ENCODE peak calls at places on chromosomes 2 and 18, in eight cellular contexts. One of them, this sample, is unnamed.
A peak's percentile ranks its signal among the peaks of the same experiment; 100 is the strongest.

GRCh38 chr2:184444217-184444616 is 154.1 kb upstream of the ZNF804A start:
- DNase-seq in hepatocyte: no peak
- DNase-seq in fibroblast of the aortic adventitia: no peak
- DNase-seq in right lobe of liver: no peak
- DNase-seq in aorta: no peak
- DNase-seq in CD8-positive, alpha-beta memory T cell: no peak
- DNase-seq in astrocyte of the spinal cord: no peak
- DNase-seq in tibial nerve: no peak
- DNase-seq in this sample: no peak

GRCh38 chr2:177758591-177759371 is 313.8 kb downstream of the PDE11A start:
- DNase-seq in CD8-positive, alpha-beta memory T cell: no peak
- DNase-seq in aorta: no peak
- DNase-seq in astrocyte of the spinal cord: peak; percentile 63
- DNase-seq in hepatocyte: peak; percentile 71
- DNase-seq in right lobe of liver: no peak
- DNase-seq in fibroblast of the aortic adventitia: peak; percentile 66
- DNase-seq in tibial nerve: peak; percentile 28
- DNase-seq in this sample: no peak

GRCh38 chr2:123500346-123500745 is 524.7 kb upstream of the CNTNAP5 start:
- DNase-seq in astrocyte of the spinal cord: peak; percentile 8
- DNase-seq in aorta: no peak
- DNase-seq in tibial nerve: no peak
- DNase-seq in fibroblast of the aortic adventitia: no peak
- DNase-seq in hepatocyte: no peak
- DNase-seq in CD8-positive, alpha-beta memory T cell: no peak
- DNase-seq in right lobe of liver: no peak
- DNase-seq in this sample: no peak

GRCh38 chr18:48803518-48803917 is 147.2 kb downstream of the SMAD7 start:
- DNase-seq in astrocyte of the spinal cord: no peak
- DNase-seq in right lobe of liver: no peak
- DNase-seq in hepatocyte: no peak
- DNase-seq in fibroblast of the aortic adventitia: no peak
- DNase-seq in aorta: peak; percentile 51
- DNase-seq in tibial nerve: no peak
- DNase-seq in CD8-positive, alpha-beta memory T cell: no peak
- DNase-seq in this sample: no peak

GRCh38 chr18:35753306-35753910 is 171.9 kb downstream of the GALNT1 start:
- DNase-seq in hepatocyte: no peak
- DNase-seq in right lobe of liver: no peak
- DNase-seq in aorta: no peak
- DNase-seq in tibial nerve: no peak
- DNase-seq in fibroblast of the aortic adventitia: no peak
- DNase-seq in CD8-positive, alpha-beta memory T cell: no peak
- DNase-seq in astrocyte of the spinal cord: no peak
- DNase-seq in this sample: no peak

GRCh38 chr2:10954856-10955818 is 43.4 kb downstream of the KCNF1 start:
- DNase-seq in right lobe of liver: no peak
- DNase-seq in astrocyte of the spinal cord: no peak
- DNase-seq in hepatocyte: no peak
- DNase-seq in fibroblast of the aortic adventitia: no peak
- DNase-seq in aorta: peak; percentile 34
- DNase-seq in CD8-positive, alpha-beta memory T cell: no peak
- DNase-seq in tibial nerve: no peak
- DNase-seq in this sample: no peak

GRCh38 chr2:111171337-111171930 is 50.7 kb downstream of the BCL2L11 start:
- DNase-seq in tibial nerve: no peak
- DNase-seq in right lobe of liver: no peak
- DNase-seq in hepatocyte: peak; percentile 42
- DNase-seq in CD8-positive, alpha-beta memory T cell: no peak
- DNase-seq in astrocyte of the spinal cord: no peak
- DNase-seq in fibroblast of the aortic adventitia: no peak
- DNase-seq in aorta: no peak
- DNase-seq in this sample: no peak

GRCh38 chr2:240249423-240250149 is 109.1 kb upstream of the OTOS start:
- DNase-seq in hepatocyte: no peak
- DNase-seq in fibroblast of the aortic adventitia: no peak
- DNase-seq in CD8-positive, alpha-beta memory T cell: no peak
- DNase-seq in tibial nerve: no peak
- DNase-seq in astrocyte of the spinal cord: no peak
- DNase-seq in aorta: peak; percentile 67
- DNase-seq in right lobe of liver: no peak
- DNase-seq in this sample: no peak

GRCh38 chr2:238063414-238064189 is 2.8 kb downstream of the SCLY start:
- DNase-seq in fibroblast of the aortic adventitia: no peak
- DNase-seq in CD8-positive, alpha-beta memory T cell: no peak
- DNase-seq in right lobe of liver: peak; percentile 42
- DNase-seq in astrocyte of the spinal cord: no peak
- DNase-seq in hepatocyte: no peak
- DNase-seq in tibial nerve: no peak
- DNase-seq in aorta: no peak
- DNase-seq in this sample: no peak

GRCh38 chr2:207288628-207289027 is 122.9 kb upstream of the KLF7 start:
- DNase-seq in hepatocyte: no peak
- DNase-seq in aorta: no peak
- DNase-seq in fibroblast of the aortic adventitia: no peak
- DNase-seq in CD8-positive, alpha-beta memory T cell: no peak
- DNase-seq in astrocyte of the spinal cord: no peak
- DNase-seq in right lobe of liver: no peak
- DNase-seq in tibial nerve: no peak
- DNase-seq in this sample: no peak

GRCh38 chr2:54789878-54790277 is 66.4 kb downstream of the EML6 start:
- DNase-seq in CD8-positive, alpha-beta memory T cell: no peak
- DNase-seq in tibial nerve: no peak
- DNase-seq in aorta: no peak
- DNase-seq in hepatocyte: no peak
- DNase-seq in right lobe of liver: no peak
- DNase-seq in fibroblast of the aortic adventitia: no peak
- DNase-seq in astrocyte of the spinal cord: no peak
- DNase-seq in this sample: no peak

GRCh38 chr2:290090-290722 is 2.3 kb upstream of the ALKAL2 start:
- DNase-seq in aorta: peak; percentile 93
- DNase-seq in CD8-positive, alpha-beta memory T cell: peak; percentile 40
- DNase-seq in tibial nerve: peak; percentile 70
- DNase-seq in astrocyte of the spinal cord: peak; percentile 81
- DNase-seq in fibroblast of the aortic adventitia: peak; percentile 76
- DNase-seq in right lobe of liver: peak; percentile 87
- DNase-seq in hepatocyte: peak; percentile 83
- DNase-seq in this sample: peak; percentile 83
- H3K4me3 ChIP-seq in aorta: peak overlapping the region; percentile 11
- H3K4me3 ChIP-seq in CD8-positive, alpha-beta memory T cell: peak overlapping the region; percentile 56
- H3K4me3 ChIP-seq in tibial nerve: peak overlapping the region; percentile 33
- H3K4me3 ChIP-seq in astrocyte of the spinal cord: peak overlapping the region; percentile 48
- H3K4me3 ChIP-seq in fibroblast of the aortic adventitia: peak overlapping the region; percentile 56
- H3K4me3 ChIP-seq in right lobe of liver: peak overlapping the region; percentile 66
- H3K4me3 ChIP-seq in hepatocyte: peak overlapping the region; percentile 38
- H3K4me3 ChIP-seq in this sample: peak overlapping the region; percentile 55

DNA sequence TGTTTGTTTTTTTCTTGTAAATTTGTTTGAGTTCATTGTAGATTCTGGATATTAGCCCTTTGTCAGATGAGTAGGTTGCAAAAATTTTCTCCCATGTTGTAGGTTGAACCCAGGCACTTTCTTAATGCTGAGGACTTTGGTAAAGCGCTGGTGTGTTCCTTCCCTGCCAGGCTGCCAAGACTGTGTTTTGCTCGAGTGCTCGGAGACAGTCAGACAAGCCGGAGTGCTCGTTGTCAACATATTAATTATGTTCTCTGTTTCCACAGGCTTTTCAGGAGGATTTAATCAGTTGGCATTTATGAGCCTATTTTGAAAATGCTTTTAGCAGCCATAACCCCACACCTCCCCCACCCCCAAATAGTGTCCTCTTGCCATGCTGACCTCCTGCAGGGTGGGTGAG is 6.4 kb downstream of the MTCL1 start:
- DNase-seq in hepatocyte: no peak
- DNase-seq in astrocyte of the spinal cord: no peak
- DNase-seq in fibroblast of the aortic adventitia: no peak
- DNase-seq in CD8-positive, alpha-beta memory T cell: no peak
- DNase-seq in aorta: no peak
- DNase-seq in tibial nerve: no peak
- DNase-seq in right lobe of liver: no peak
- DNase-seq in this sample: no peak
- H3K4me3 ChIP-seq in hepatocyte: no peak overlapping the region
- H3K4me3 ChIP-seq in astrocyte of the spinal cord: no peak overlapping the region
- H3K4me3 ChIP-seq in fibroblast of the aortic adventitia: no peak overlapping the region
- H3K4me3 ChIP-seq in CD8-positive, alpha-beta memory T cell: no peak overlapping the region
- H3K4me3 ChIP-seq in aorta: no peak overlapping the region
- H3K4me3 ChIP-seq in tibial nerve: no peak overlapping the region
- H3K4me3 ChIP-seq in right lobe of liver: no peak overlapping the region
- H3K4me3 ChIP-seq in this sample: no peak overlapping the region

DNA sequence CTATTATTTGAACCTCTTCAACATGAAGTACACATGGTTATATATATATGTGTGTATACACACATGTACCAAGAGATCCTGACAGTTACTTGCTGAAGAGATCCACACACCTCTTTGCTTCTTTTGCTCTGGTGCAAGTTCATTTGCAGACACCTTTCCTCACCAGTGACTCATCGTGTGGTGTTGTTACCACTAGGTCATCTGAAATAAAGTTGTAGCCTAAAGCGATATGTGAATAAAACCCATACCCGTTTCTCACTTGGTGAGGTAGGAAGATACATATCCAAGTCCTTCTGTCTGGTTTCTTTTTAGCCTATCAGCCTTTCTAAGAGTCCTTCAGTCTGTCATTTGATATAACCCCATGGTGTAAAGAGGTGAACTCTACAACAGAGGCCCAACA is 379.5 kb upstream of the RAB12 start:
- DNase-seq in CD8-positive, alpha-beta memory T cell: no peak
- DNase-seq in astrocyte of the spinal cord: no peak
- DNase-seq in hepatocyte: no peak
- DNase-seq in right lobe of liver: no peak
- DNase-seq in aorta: no peak
- DNase-seq in tibial nerve: no peak
- DNase-seq in fibroblast of the aortic adventitia: no peak
- DNase-seq in this sample: no peak
- H3K4me3 ChIP-seq in CD8-positive, alpha-beta memory T cell: no peak overlapping the region
- H3K4me3 ChIP-seq in astrocyte of the spinal cord: no peak overlapping the region
- H3K4me3 ChIP-seq in hepatocyte: no peak overlapping the region
- H3K4me3 ChIP-seq in right lobe of liver: no peak overlapping the region
- H3K4me3 ChIP-seq in aorta: no peak overlapping the region
- H3K4me3 ChIP-seq in tibial nerve: no peak overlapping the region
- H3K4me3 ChIP-seq in fibroblast of the aortic adventitia: no peak overlapping the region
- H3K4me3 ChIP-seq in this sample: no peak overlapping the region

GRCh38 chr2:153408708-153409107 is 69.9 kb downstream of the RPRM start:
- DNase-seq in CD8-positive, alpha-beta memory T cell: no peak
- DNase-seq in right lobe of liver: no peak
- DNase-seq in fibroblast of the aortic adventitia: no peak
- DNase-seq in aorta: no peak
- DNase-seq in hepatocyte: no peak
- DNase-seq in astrocyte of the spinal cord: no peak
- DNase-seq in tibial nerve: no peak
- DNase-seq in this sample: no peak

GRCh38 chr2:153404792-153405191 is 73.8 kb downstream of the RPRM start:
- DNase-seq in CD8-positive, alpha-beta memory T cell: no peak
- DNase-seq in aorta: no peak
- DNase-seq in right lobe of liver: no peak
- DNase-seq in hepatocyte: no peak
- DNase-seq in tibial nerve: no peak
- DNase-seq in fibroblast of the aortic adventitia: no peak
- DNase-seq in astrocyte of the spinal cord: no peak
- DNase-seq in this sample: no peak

GRCh38 chr2:153405196-153405595 is 73.4 kb downstream of the RPRM start:
- DNase-seq in aorta: no peak
- DNase-seq in tibial nerve: no peak
- DNase-seq in fibroblast of the aortic adventitia: no peak
- DNase-seq in astrocyte of the spinal cord: no peak
- DNase-seq in CD8-positive, alpha-beta memory T cell: no peak
- DNase-seq in right lobe of liver: no peak
- DNase-seq in hepatocyte: no peak
- DNase-seq in this sample: no peak

DNA sequence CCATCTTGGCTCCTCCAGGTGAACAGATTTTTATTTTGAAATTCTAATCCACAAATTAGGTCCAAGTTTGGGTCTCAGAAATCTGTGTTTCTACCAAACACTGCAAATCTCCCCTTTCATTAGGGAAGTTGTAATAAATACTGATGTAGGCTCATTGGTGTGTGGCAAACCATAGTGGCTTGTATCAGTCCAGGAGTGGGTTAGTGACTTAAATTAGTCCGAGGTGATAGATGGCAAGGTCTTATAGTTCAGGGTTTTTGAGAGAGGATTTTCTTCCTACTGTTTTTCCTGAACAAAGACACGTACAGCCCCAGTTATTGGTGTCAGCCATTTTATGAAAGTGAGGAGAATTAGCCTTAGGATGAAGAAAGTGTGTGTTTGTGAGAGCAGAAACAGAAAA is 74.6 kb downstream of the RPRM start:
- DNase-seq in aorta: no peak
- DNase-seq in tibial nerve: no peak
- DNase-seq in fibroblast of the aortic adventitia: no peak
- DNase-seq in astrocyte of the spinal cord: no peak
- DNase-seq in CD8-positive, alpha-beta memory T cell: no peak
- DNase-seq in hepatocyte: no peak
- DNase-seq in right lobe of liver: no peak
- DNase-seq in this sample: no peak
- H3K4me3 ChIP-seq in aorta: no peak overlapping the region
- H3K4me3 ChIP-seq in tibial nerve: no peak overlapping the region
- H3K4me3 ChIP-seq in fibroblast of the aortic adventitia: no peak overlapping the region
- H3K4me3 ChIP-seq in astrocyte of the spinal cord: no peak overlapping the region
- H3K4me3 ChIP-seq in CD8-positive, alpha-beta memory T cell: no peak overlapping the region
- H3K4me3 ChIP-seq in hepatocyte: peak overlapping the region; percentile 35
- H3K4me3 ChIP-seq in right lobe of liver: no peak overlapping the region
- H3K4me3 ChIP-seq in this sample: no peak overlapping the region

DNA sequence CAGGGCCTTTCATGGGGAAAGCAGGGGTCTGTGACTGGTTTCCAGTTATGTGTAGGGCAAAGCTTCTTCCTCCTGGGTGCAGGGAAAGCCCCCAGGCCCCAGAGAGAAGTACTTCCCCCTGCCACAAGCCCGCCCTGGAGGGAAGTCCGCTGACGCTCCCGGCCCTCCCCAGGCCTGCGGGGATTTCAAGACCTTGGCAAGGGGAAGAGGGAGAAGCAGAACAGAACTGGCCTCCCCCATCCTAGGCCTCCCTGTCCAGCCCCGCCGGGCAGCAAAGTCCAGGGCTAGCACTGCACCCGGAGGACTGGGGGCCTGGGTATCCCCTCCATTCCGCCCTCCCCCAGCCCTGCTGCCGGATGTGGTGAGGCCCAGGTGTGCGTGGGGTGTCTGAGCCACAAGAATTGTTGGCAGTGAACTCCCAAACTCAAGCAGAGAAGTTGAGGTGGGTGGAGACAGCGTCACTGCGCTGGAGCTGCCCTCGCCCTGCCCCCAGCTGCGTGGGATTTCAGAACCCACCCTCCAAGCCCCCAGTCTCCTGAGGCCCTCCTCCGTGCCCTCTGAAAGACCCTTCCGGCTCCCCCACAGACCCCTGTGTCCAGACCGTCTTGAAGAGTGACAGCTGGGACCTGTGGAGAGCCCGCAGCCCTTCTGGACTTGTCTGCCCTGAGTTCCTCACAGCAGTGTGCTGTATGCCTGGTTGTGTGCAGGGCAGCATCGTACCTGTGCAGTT is 1.1 kb upstream of the DUSP2 start:
- DNase-seq in right lobe of liver: peak; percentile 70
- DNase-seq in astrocyte of the spinal cord: no peak
- DNase-seq in fibroblast of the aortic adventitia: no peak
- DNase-seq in aorta: peak; percentile 80
- DNase-seq in CD8-positive, alpha-beta memory T cell: peak; percentile 99
- DNase-seq in hepatocyte: no peak
- DNase-seq in tibial nerve: no peak
- DNase-seq in this sample: peak; percentile 92
- H3K4me3 ChIP-seq in right lobe of liver: no peak overlapping the region
- H3K4me3 ChIP-seq in astrocyte of the spinal cord: no peak overlapping the region
- H3K4me3 ChIP-seq in fibroblast of the aortic adventitia: no peak overlapping the region
- H3K4me3 ChIP-seq in aorta: no peak overlapping the region
- H3K4me3 ChIP-seq in CD8-positive, alpha-beta memory T cell: peak overlapping the region; percentile 89
- H3K4me3 ChIP-seq in hepatocyte: no peak overlapping the region
- H3K4me3 ChIP-seq in tibial nerve: no peak overlapping the region
- H3K4me3 ChIP-seq in this sample: no peak overlapping the region